ENCODE peak calls at places on chromosomes 4 and X, in eight cellular contexts. One of them, this sample, is unnamed.

GRCh38 chr4:103936653-103937145 is 216.9 kb upstream of the TACR3 start:
- DNase-seq in mammary epithelial cell: no peak
- DNase-seq in upper lobe of right lung: no peak
- DNase-seq in neuronal stem cell: no peak
- DNase-seq in tibial nerve: no peak
- DNase-seq in AG04450: no peak
- DNase-seq in pancreas: no peak
- DNase-seq in CD8-positive, alpha-beta memory T cell: no peak
- DNase-seq in this sample: peak; percentile 75

GRCh38 chr4:102792361-102792936 is 31.7 kb upstream of the MANBA start:
- DNase-seq in mammary epithelial cell: no peak
- DNase-seq in upper lobe of right lung: no peak
- DNase-seq in neuronal stem cell: no peak
- DNase-seq in tibial nerve: no peak
- DNase-seq in AG04450: no peak
- DNase-seq in pancreas: no peak
- DNase-seq in CD8-positive, alpha-beta memory T cell: no peak
- DNase-seq in this sample: no peak

GRCh38 chr4:168723020-168723419 is 226.2 kb downstream of the PALLD start:
- DNase-seq in mammary epithelial cell: no peak
- DNase-seq in upper lobe of right lung: no peak
- DNase-seq in neuronal stem cell: no peak
- DNase-seq in tibial nerve: no peak
- DNase-seq in AG04450: no peak
- DNase-seq in pancreas: no peak
- DNase-seq in CD8-positive, alpha-beta memory T cell: no peak
- DNase-seq in this sample: no peak

GRCh38 chrX:48703642-48704481 is 7.3 kb downstream of the SUV39H1 start:
- DNase-seq in mammary epithelial cell: peak; percentile 94
- DNase-seq in upper lobe of right lung: no peak
- DNase-seq in neuronal stem cell: no peak
- DNase-seq in tibial nerve: no peak
- DNase-seq in AG04450: no peak
- DNase-seq in pancreas: no peak
- DNase-seq in CD8-positive, alpha-beta memory T cell: no peak
- DNase-seq in this sample: no peak

GRCh38 chrX:11626351-11626750 is 39.4 kb downstream of the ARHGAP6 start:
- DNase-seq in mammary epithelial cell: no peak
- DNase-seq in upper lobe of right lung: no peak
- DNase-seq in neuronal stem cell: no peak
- DNase-seq in tibial nerve: no peak
- DNase-seq in AG04450: no peak
- DNase-seq in pancreas: no peak
- DNase-seq in CD8-positive, alpha-beta memory T cell: no peak
- DNase-seq in this sample: no peak

GRCh38 chr4:72899621-72900020 is 169.9 kb downstream of the COX18 start:
- DNase-seq in mammary epithelial cell: no peak
- DNase-seq in upper lobe of right lung: no peak
- DNase-seq in neuronal stem cell: no peak
- DNase-seq in tibial nerve: no peak
- DNase-seq in AG04450: no peak
- DNase-seq in pancreas: no peak
- DNase-seq in CD8-positive, alpha-beta memory T cell: no peak
- DNase-seq in this sample: no peak

GRCh38 chrX:130097507-130098201 is 12.6 kb downstream of the ELF4 start:
- DNase-seq in mammary epithelial cell: no peak
- DNase-seq in upper lobe of right lung: peak; percentile 74
- DNase-seq in neuronal stem cell: no peak
- DNase-seq in tibial nerve: no peak
- DNase-seq in AG04450: no peak
- DNase-seq in pancreas: no peak
- DNase-seq in CD8-positive, alpha-beta memory T cell: peak; percentile 36
- DNase-seq in this sample: no peak

GRCh38 chr4:101356928-101357327 is 9.6 kb upstream of the PPP3CA start:
- DNase-seq in mammary epithelial cell: peak; percentile 98
- DNase-seq in upper lobe of right lung: no peak
- DNase-seq in neuronal stem cell: no peak
- DNase-seq in tibial nerve: no peak
- DNase-seq in AG04450: peak; percentile 94
- DNase-seq in pancreas: peak; percentile 62
- DNase-seq in CD8-positive, alpha-beta memory T cell: no peak
- DNase-seq in this sample: peak; percentile 43

GRCh38 chr4:13535708-13536361 is 8.5 kb downstream of the NKX3-2 start:
- DNase-seq in mammary epithelial cell: no peak
- DNase-seq in upper lobe of right lung: peak; percentile 53
- DNase-seq in neuronal stem cell: no peak
- DNase-seq in tibial nerve: no peak
- DNase-seq in AG04450: no peak
- DNase-seq in pancreas: no peak
- DNase-seq in CD8-positive, alpha-beta memory T cell: no peak
- DNase-seq in this sample: no peak

GRCh38 chr4:13534344-13535063 is 9.8 kb downstream of the NKX3-2 start:
- DNase-seq in mammary epithelial cell: no peak
- DNase-seq in upper lobe of right lung: no peak
- DNase-seq in neuronal stem cell: no peak
- DNase-seq in tibial nerve: no peak
- DNase-seq in AG04450: no peak
- DNase-seq in pancreas: no peak
- DNase-seq in CD8-positive, alpha-beta memory T cell: no peak
- DNase-seq in this sample: no peak

GRCh38 chr4:13533670-13534343 is 10.5 kb downstream of the NKX3-2 start:
- DNase-seq in mammary epithelial cell: no peak
- DNase-seq in upper lobe of right lung: no peak
- DNase-seq in neuronal stem cell: no peak
- DNase-seq in tibial nerve: no peak
- DNase-seq in AG04450: no peak
- DNase-seq in pancreas: no peak
- DNase-seq in CD8-positive, alpha-beta memory T cell: no peak
- DNase-seq in this sample: no peak

GRCh38 chr4:13536607-13537006 is 7.7 kb downstream of the NKX3-2 start:
- DNase-seq in mammary epithelial cell: no peak
- DNase-seq in upper lobe of right lung: no peak
- DNase-seq in neuronal stem cell: no peak
- DNase-seq in tibial nerve: no peak
- DNase-seq in AG04450: no peak
- DNase-seq in pancreas: no peak
- DNase-seq in CD8-positive, alpha-beta memory T cell: no peak
- DNase-seq in this sample: no peak

DNA sequence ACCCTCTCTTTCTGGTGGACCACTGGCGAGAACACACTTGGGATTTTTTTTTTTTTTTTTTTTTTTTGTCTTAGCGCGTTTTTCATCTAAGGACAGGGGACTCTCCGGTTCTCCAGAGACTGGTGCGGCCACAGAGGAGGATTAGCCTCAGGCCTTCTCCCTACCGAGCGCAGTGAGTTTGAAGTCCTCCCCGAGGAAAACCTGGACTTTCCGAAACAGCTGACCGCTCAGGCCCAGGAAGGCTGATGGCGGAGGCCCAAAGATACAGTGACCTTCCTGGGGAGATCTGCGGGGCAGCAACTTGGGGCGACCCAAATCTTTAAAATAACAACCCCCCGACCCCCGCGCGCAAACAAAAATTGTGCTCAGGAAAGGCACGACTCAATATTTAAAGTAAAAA is 9.2 kb downstream of the NKX3-2 start:
- DNase-seq in mammary epithelial cell: no peak
- DNase-seq in upper lobe of right lung: no peak
- DNase-seq in neuronal stem cell: no peak
- DNase-seq in tibial nerve: no peak
- DNase-seq in AG04450: no peak
- DNase-seq in pancreas: no peak
- DNase-seq in CD8-positive, alpha-beta memory T cell: no peak
- DNase-seq in this sample: no peak
- H3K27me3 ChIP-seq in mammary epithelial cell: peaks cover 72% of the 10 kb centered on the region
- H3K27me3 ChIP-seq in upper lobe of right lung: peaks cover 100% of the 10 kb centered on the region
- H3K27me3 ChIP-seq in neuronal stem cell: peaks cover 96% of the 10 kb centered on the region
- H3K27me3 ChIP-seq in tibial nerve: peaks cover 100% of the 10 kb centered on the region
- H3K27me3 ChIP-seq in AG04450: peaks cover 95% of the 10 kb centered on the region
- H3K27me3 ChIP-seq in pancreas: peaks cover 74% of the 10 kb centered on the region
- H3K27me3 ChIP-seq in CD8-positive, alpha-beta memory T cell: peaks cover 94% of the 10 kb centered on the region
- H3K27me3 ChIP-seq in this sample: peaks cover 98% of the 10 kb centered on the region

DNA sequence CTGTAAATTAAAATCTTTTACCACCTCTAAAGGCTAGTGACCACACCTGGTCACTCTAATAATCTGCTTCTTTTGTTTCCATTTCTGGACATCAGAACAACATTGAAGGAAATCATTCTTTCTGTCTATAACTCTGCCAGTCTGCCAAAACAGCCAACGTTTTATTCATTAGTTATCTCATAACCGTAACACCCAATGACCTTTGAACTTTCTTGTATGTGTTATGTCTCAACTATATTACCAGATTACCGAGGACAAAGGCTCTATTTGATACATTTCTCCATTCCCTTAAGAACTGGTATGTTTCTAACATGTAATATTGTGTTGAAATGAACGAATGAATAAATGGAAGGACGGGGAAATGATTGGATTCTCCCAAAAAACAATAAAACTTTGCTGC is 152.7 kb downstream of the GABRB1 start:
- DNase-seq in mammary epithelial cell: no peak
- DNase-seq in upper lobe of right lung: no peak
- DNase-seq in neuronal stem cell: no peak
- DNase-seq in tibial nerve: no peak
- DNase-seq in AG04450: no peak
- DNase-seq in pancreas: no peak
- DNase-seq in CD8-positive, alpha-beta memory T cell: no peak
- DNase-seq in this sample: no peak
- H3K9me3 ChIP-seq in mammary epithelial cell: no peaks in the 10 kb centered on the region
- H3K9me3 ChIP-seq in upper lobe of right lung: no peaks in the 10 kb centered on the region
- H3K9me3 ChIP-seq in neuronal stem cell: no peaks in the 10 kb centered on the region
- H3K9me3 ChIP-seq in tibial nerve: no peaks in the 10 kb centered on the region
- H3K9me3 ChIP-seq in AG04450: no peaks in the 10 kb centered on the region
- H3K9me3 ChIP-seq in pancreas: no peaks in the 10 kb centered on the region
- H3K9me3 ChIP-seq in CD8-positive, alpha-beta memory T cell: no peaks in the 10 kb centered on the region
- H3K9me3 ChIP-seq in this sample: no peaks in the 10 kb centered on the region

GRCh38 chr4:94689155-94689554 is 68.6 kb upstream of the BMPR1B start:
- DNase-seq in mammary epithelial cell: no peak
- DNase-seq in upper lobe of right lung: no peak
- DNase-seq in neuronal stem cell: no peak
- DNase-seq in tibial nerve: no peak
- DNase-seq in AG04450: no peak
- DNase-seq in pancreas: no peak
- DNase-seq in CD8-positive, alpha-beta memory T cell: no peak
- DNase-seq in this sample: no peak
- H3K27me3 ChIP-seq in mammary epithelial cell: no peaks in the 10 kb centered on the region
- H3K27me3 ChIP-seq in upper lobe of right lung: no peaks in the 10 kb centered on the region
- H3K27me3 ChIP-seq in neuronal stem cell: no peaks in the 10 kb centered on the region
- H3K27me3 ChIP-seq in tibial nerve: no peaks in the 10 kb centered on the region
- H3K27me3 ChIP-seq in AG04450: no peaks in the 10 kb centered on the region
- H3K27me3 ChIP-seq in pancreas: no peaks in the 10 kb centered on the region
- H3K27me3 ChIP-seq in CD8-positive, alpha-beta memory T cell: no peaks in the 10 kb centered on the region
- H3K27me3 ChIP-seq in this sample: no peaks in the 10 kb centered on the region

GRCh38 chrX:136182394-136182793 is 35.1 kb downstream of the FHL1 start:
- DNase-seq in mammary epithelial cell: no peak
- DNase-seq in upper lobe of right lung: no peak
- DNase-seq in neuronal stem cell: no peak
- DNase-seq in tibial nerve: no peak
- DNase-seq in AG04450: no peak
- DNase-seq in pancreas: no peak
- DNase-seq in CD8-positive, alpha-beta memory T cell: no peak
- DNase-seq in this sample: no peak
- H3K9me3 ChIP-seq in mammary epithelial cell: no peaks in the 10 kb centered on the region
- H3K9me3 ChIP-seq in upper lobe of right lung: no peaks in the 10 kb centered on the region
- H3K9me3 ChIP-seq in neuronal stem cell: no peaks in the 10 kb centered on the region
- H3K9me3 ChIP-seq in tibial nerve: no peaks in the 10 kb centered on the region
- H3K9me3 ChIP-seq in AG04450: no peaks in the 10 kb centered on the region
- H3K9me3 ChIP-seq in pancreas: no peaks in the 10 kb centered on the region
- H3K9me3 ChIP-seq in CD8-positive, alpha-beta memory T cell: no peaks in the 10 kb centered on the region
- H3K9me3 ChIP-seq in this sample: no peaks in the 10 kb centered on the region

GRCh38 chr4:3769642-3770184 is 3.5 kb downstream of the ADRA2C start:
- DNase-seq in mammary epithelial cell: no peak
- DNase-seq in upper lobe of right lung: no peak
- DNase-seq in neuronal stem cell: no peak
- DNase-seq in tibial nerve: no peak
- DNase-seq in AG04450: no peak
- DNase-seq in pancreas: no peak
- DNase-seq in CD8-positive, alpha-beta memory T cell: no peak
- DNase-seq in this sample: no peak

GRCh38 chr4:3771167-3771809 is 5.1 kb downstream of the ADRA2C start:
- DNase-seq in mammary epithelial cell: no peak
- DNase-seq in upper lobe of right lung: no peak
- DNase-seq in neuronal stem cell: no peak
- DNase-seq in tibial nerve: no peak
- DNase-seq in AG04450: no peak
- DNase-seq in pancreas: no peak
- DNase-seq in CD8-positive, alpha-beta memory T cell: no peak
- DNase-seq in this sample: no peak

GRCh38 chr4:3771932-3772495 is 5.8 kb downstream of the ADRA2C start:
- DNase-seq in mammary epithelial cell: no peak
- DNase-seq in upper lobe of right lung: no peak
- DNase-seq in neuronal stem cell: no peak
- DNase-seq in tibial nerve: no peak
- DNase-seq in AG04450: no peak
- DNase-seq in pancreas: no peak
- DNase-seq in CD8-positive, alpha-beta memory T cell: no peak
- DNase-seq in this sample: peak; percentile 58

GRCh38 chr4:3768842-3769641 is 2.9 kb downstream of the ADRA2C start:
- DNase-seq in mammary epithelial cell: no peak
- DNase-seq in upper lobe of right lung: no peak
- DNase-seq in neuronal stem cell: no peak
- DNase-seq in tibial nerve: no peak
- DNase-seq in AG04450: no peak
- DNase-seq in pancreas: no peak
- DNase-seq in CD8-positive, alpha-beta memory T cell: no peak
- DNase-seq in this sample: no peak

GRCh38 chr4:3770323-3771166 is 4.4 kb downstream of the ADRA2C start:
- DNase-seq in mammary epithelial cell: no peak
- DNase-seq in upper lobe of right lung: no peak
- DNase-seq in neuronal stem cell: no peak
- DNase-seq in tibial nerve: no peak
- DNase-seq in AG04450: no peak
- DNase-seq in pancreas: no peak
- DNase-seq in CD8-positive, alpha-beta memory T cell: no peak
- DNase-seq in this sample: no peak
- H3K27me3 ChIP-seq in mammary epithelial cell: peaks cover 3% of the 10 kb centered on the region
- H3K27me3 ChIP-seq in upper lobe of right lung: peaks cover 44% of the 10 kb centered on the region
- H3K27me3 ChIP-seq in neuronal stem cell: peaks cover 84% of the 10 kb centered on the region
- H3K27me3 ChIP-seq in tibial nerve: peaks cover 17% of the 10 kb centered on the region
- H3K27me3 ChIP-seq in AG04450: peaks cover 59% of the 10 kb centered on the region
- H3K27me3 ChIP-seq in pancreas: no peaks in the 10 kb centered on the region
- H3K27me3 ChIP-seq in CD8-positive, alpha-beta memory T cell: no peaks in the 10 kb centered on the region
- H3K27me3 ChIP-seq in this sample: peaks cover 87% of the 10 kb centered on the region

DNA sequence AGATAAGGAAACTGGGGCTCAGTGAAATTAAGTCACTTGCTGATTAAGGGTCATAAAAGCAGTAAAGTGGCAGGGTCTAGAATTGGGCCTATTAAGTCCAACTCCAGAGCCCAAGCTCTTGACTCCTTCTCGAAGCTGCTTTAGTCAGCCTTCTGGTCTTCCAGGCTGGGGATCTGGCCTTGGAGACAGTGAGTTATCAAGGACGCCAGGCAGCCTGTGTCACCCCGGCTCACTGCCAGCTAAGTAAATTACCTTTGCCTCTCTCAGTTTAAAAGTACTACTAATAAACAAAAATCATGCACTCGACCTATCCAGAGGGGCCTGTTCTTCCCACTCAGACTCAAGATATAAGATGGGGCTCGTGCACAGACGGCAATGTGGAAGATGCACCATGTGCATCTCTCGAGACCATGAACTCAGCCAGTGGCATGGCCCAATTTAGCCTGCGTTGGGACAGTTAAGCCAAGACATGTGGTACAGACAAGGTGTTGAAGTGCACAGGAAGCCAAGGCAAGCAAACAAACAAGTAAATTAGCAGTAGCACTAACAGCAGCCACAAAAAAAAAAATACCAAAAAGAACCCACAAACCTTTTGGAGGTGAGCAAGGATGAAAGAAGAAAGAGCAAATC is 62.0 kb upstream of the MAP3K15 start:
- DNase-seq in mammary epithelial cell: no peak
- DNase-seq in upper lobe of right lung: no peak
- DNase-seq in neuronal stem cell: no peak
- DNase-seq in tibial nerve: no peak
- DNase-seq in AG04450: no peak
- DNase-seq in pancreas: no peak
- DNase-seq in CD8-positive, alpha-beta memory T cell: no peak
- DNase-seq in this sample: no peak
- H3K9me3 ChIP-seq in mammary epithelial cell: no peaks in the 10 kb centered on the region
- H3K9me3 ChIP-seq in upper lobe of right lung: no peaks in the 10 kb centered on the region
- H3K9me3 ChIP-seq in neuronal stem cell: no peaks in the 10 kb centered on the region
- H3K9me3 ChIP-seq in tibial nerve: no peaks in the 10 kb centered on the region
- H3K9me3 ChIP-seq in AG04450: no peaks in the 10 kb centered on the region
- H3K9me3 ChIP-seq in pancreas: no peaks in the 10 kb centered on the region
- H3K9me3 ChIP-seq in CD8-positive, alpha-beta memory T cell: no peaks in the 10 kb centered on the region
- H3K9me3 ChIP-seq in this sample: no peaks in the 10 kb centered on the region